ENCODE peak calls at places on chromosomes 2 and 18, in four cellular contexts. R is H1, U is GM12878, B is HepG2. Q is an unnamed sample.
A peak's percentile ranks its signal among the peaks of the same experiment; 100 is the strongest.

GRCh38 chr2:20556756-20557155 is 94.1 kb downstream of the HS1BP3 start:
- DNase-seq in R (no peak), U (no peak), B (no peak), Q (no peak)

GRCh38 chr2:128308284-128308731 is 10.4 kb downstream of the HS6ST1 start:
- DNase-seq in R (no peak), U (no peak), B (no peak), Q (no peak)

GRCh38 chr2:237575869-237576862 is 9.8 kb downstream of the PRLH start:
- DNase-seq in R (no peak), U (no peak), B (no peak), Q (no peak)

GRCh38 chr18:70982292-70982691 is 693.4 kb downstream of the SOCS6 start:
- DNase-seq in R (no peak), U (no peak), B (no peak), Q (no peak)

GRCh38 chr2:31440764-31441163 is 26.2 kb upstream of the XDH start:
- DNase-seq in R (no peak), U (no peak), B (no peak), Q (no peak)

GRCh38 chr2:215684448-215685217 is 248.8 kb upstream of the FN1 start:
- DNase-seq in R (no peak), U (no peak), B (peak; percentile 43), Q (no peak)

GRCh38 chr18:33593261-33593660 is 15.2 kb downstream of the ASXL3 start:
- DNase-seq in R (no peak), U (no peak), B (no peak), Q (no peak)

GRCh38 chr2:96108578-96109561 is 7.5 kb downstream of the ADRA2B start:
- DNase-seq in R (no peak), U (no peak), B (no peak), Q (no peak)

GRCh38 chr2:201158111-201158929 is 24.6 kb upstream of the CASP10 start:
- DNase-seq in R (no peak), U (peak; percentile 77), B (peak; percentile 91), Q (peak; percentile 60)

GRCh38 chr2:199907008-199907714 is 3.9 kb upstream of the C2orf69 start:
- DNase-seq in R (no peak), U (no peak), B (no peak), Q (no peak)

GRCh38 chr2:20212871-20213503 is 11.9 kb downstream of the SDC1 start:
- DNase-seq in R (no peak), U (no peak), B (no peak), Q (no peak)

GRCh38 chr2:189082576-189082975 is 97.0 kb downstream of the COL5A2 start:
- DNase-seq in R (no peak), U (no peak), B (no peak), Q (no peak)

DNA sequence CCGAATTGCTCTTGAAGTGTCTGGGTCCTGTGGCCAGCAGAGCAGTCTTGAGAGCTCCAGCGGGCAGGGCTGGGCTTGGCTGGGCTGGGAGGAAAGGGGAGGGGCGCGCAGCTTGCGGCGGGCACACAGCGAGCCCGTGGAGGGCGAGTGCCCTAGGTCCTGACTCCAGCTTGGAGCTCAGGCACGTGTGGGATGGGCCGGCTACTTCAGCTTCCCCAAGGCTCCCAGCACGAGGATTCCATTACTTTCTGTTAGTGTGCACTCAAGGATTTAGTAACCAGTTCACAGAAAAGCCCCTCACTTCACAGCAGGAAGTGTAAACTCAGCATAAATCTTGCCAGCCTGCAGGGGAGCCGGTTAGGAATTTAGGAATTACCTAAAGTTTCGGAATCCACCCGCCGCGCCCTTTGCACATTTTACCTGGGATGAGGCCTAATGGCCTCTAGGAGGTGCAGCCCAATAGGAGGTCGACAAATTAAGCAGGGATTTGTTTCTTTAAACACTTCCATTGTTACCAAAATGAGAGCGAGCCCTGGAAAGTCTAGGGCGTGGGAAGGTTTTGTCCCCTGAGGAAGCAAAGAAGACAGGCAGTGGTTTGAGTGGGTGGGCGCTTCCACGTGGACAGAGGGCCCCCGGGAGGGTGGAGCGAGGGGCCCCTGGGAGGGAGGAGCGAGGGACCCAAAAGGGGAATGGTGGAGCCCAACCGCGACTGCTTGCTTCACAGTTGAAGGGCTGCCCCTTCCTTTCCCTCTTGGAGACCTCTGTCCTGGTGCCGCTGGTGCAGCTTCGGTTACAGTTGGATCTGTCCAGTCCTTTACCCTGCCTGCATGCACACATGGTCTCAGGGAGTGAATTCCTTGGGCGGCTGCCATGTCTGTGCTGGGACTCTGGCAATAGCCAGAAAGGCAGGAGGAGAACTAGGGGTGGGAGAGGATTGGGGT is 93.3 kb downstream of the CTAGE1 start:
- DNase-seq in R (no peak), U (no peak), B (no peak), Q (no peak)
- H3K4me3 ChIP-seq in R (peak overlapping the region; percentile 27), U (no peak overlapping the region), B (no peak overlapping the region), Q (peak overlapping the region; percentile 12)

DNA sequence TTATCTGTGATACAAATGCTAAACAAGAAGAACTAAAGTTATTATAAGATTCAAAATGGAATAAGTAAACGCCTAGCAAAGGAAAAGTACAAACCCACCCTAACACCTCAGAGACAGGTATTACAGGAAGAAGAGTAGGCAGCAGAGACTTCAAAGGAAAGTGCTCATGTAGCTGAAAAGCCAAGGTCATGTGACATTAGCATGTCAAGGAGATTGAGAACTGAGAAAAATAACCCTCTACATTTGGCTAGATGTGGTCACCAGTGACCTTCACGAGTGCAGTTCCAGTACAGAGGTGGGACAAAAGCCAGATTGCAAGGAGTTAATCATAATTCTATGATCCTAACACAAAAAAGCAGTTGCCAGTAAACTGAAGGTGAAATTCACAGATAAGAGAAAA is 252.7 kb downstream of the ZEB2 start:
- DNase-seq in R (no peak), U (peak; percentile 40), B (no peak), Q (no peak)
- TF ChIP-seq SUZ12 in R (no peak), U (no peak), B (no peak), Q (no peak)

DNA sequence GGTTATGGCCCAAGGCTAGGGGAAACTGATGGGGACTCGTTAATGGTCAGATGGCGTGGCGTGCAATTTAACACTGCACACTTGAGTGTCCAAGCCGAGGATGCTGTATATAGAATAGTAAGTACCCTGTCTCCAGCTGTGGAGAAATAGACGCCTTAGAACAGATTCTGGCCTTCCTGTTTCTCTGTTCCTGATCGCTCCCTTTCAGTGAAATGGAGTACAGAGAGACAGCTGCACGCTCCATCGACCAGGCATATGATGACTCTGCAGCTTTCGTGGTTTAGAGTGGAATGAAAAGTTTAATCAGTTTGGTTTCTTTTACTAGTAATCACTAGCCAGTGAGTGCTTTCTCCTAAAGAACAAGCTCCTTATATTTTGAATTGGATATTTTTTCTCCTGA is 213.4 kb downstream of the NEDD4L start:
- DNase-seq in R (no peak), U (no peak), B (no peak), Q (no peak)
- H3K4me3 ChIP-seq in R (no peak overlapping the region), U (no peak overlapping the region), B (no peak overlapping the region), Q (no peak overlapping the region)

DNA sequence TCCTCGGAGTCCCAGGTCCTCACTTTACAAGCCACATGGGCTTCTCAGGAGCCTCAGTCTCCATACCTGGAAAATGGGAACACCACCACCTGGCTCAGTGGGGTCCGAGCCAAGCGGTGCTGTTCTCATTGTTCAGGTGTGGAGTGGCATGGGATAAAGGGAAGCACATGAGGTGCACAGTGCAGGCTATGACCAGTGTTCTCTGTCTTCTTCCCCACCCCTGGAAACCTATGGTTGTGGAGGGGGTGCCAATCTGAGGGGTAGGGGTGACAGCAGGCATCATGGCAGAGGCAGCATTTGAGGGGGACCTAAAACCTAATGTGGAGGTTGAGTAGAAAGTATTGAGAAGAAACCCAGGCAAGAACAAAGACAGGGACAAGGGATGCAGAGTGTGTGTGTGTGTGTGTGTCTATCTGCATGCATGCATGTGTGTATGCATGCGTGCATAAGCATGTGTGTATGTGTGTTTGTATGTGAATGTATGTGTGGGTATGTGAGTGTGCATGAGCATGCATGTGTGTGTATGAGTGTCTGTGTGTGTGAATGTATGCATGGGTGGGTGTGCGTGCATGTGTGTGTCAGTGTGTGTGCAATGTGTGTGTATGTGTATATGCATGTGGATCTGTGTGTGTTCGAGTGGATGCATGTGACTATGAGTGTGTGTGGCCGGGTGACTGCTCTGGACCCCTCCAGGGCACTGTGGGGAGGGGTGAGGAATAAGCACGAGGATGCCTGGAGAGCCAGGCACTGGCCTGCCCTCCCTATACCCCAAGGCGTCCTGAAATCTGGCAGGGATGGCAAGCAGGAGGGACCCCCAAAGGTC is 4.0 kb downstream of the KIF1A start:
- DNase-seq in R (no peak), U (no peak), B (no peak), Q (no peak)
- TF ChIP-seq SUZ12 in R (no peak), U (no peak), B (no peak), Q (no peak)

GRCh38 chr2:28389399-28390240 is 3.0 kb upstream of the FOSL2 start:
- DNase-seq in R (no peak), U (no peak), B (no peak), Q (no peak)
- H3K4me3 ChIP-seq in R (peak overlapping the region; percentile 68), U (peak overlapping the region; percentile 74), B (peak overlapping the region; percentile 93), Q (peak overlapping the region; percentile 58)

GRCh38 chr2:224671731-224672130 is 44.4 kb downstream of the CCDC195 start:
- DNase-seq in R (no peak), U (no peak), B (no peak), Q (no peak)

GRCh38 chr2:224668123-224668909 is 47.8 kb downstream of the CCDC195 start:
- DNase-seq in R (no peak), U (no peak), B (no peak), Q (no peak)

GRCh38 chr2:224669449-224669848 is 46.7 kb downstream of the CCDC195 start:
- DNase-seq in R (no peak), U (no peak), B (no peak), Q (no peak)

GRCh38 chr2:224666951-224667553 is 49.1 kb downstream of the CCDC195 start:
- DNase-seq in R (no peak), U (peak; percentile 92), B (no peak), Q (no peak)
- TF ChIP-seq SUZ12 in R (no peak), U (no peak), B (no peak), Q (no peak)

GRCh38 chr2:120771556-120772208 is 36.0 kb downstream of the GLI2 start:
- DNase-seq in R (no peak), U (no peak), B (no peak), Q (no peak)
- H3K4me3 ChIP-seq in R (no peak overlapping the region), U (no peak overlapping the region), B (no peak overlapping the region), Q (no peak overlapping the region)

DNA sequence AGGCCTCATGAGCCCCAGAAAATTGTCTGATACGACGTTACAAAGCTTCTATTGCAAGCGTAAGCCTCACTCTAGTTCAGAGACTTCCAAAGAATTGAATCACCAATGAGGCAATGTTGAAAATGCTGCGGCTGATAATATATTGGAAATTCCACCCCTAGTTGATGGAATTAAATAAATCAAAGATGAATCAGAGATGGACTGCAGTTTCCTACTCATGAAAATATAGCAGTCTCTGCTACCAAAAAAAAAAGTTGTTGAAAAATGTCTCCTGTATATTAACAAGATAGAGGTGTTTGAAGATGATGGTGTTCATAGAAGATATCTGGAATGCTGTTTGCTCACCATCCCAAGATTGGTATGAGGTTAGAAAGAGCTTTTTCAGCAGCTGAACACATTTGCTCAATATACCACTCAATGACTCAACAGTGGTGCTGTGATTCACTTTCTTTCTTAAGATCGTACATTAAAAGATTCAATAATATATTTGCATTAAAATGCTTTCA is 99.8 kb upstream of the ARHGAP28 start:
- DNase-seq in R (no peak), U (no peak), B (no peak), Q (no peak)
- TF ChIP-seq SUZ12 in R (no peak), U (no peak), B (no peak), Q (no peak)

DNA sequence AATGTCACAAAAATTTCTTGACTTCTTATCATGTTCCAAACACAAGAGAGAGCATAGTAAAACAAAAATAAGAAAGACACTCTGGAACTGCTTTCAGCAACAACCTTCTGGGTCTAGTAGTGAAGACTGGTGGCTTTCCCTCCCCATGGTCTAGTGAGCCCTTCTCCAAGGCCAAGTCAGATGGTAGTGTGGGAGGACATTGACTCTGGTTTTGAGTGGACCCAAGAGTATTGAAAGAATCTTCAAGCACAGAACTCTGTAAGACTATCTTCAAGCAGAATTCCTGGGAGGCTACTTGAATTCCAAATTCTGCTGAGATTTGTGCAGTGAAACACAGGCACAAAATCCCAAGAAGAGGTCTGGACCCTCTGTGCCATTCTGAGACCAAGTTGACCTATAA is 21.1 kb downstream of the ANTXR1 start:
- DNase-seq in R (no peak), U (no peak), B (no peak), Q (no peak)
- H3K4me3 ChIP-seq in R (no peak overlapping the region), U (no peak overlapping the region), B (no peak overlapping the region), Q (no peak overlapping the region)